ENCODE peak calls at places on chromosomes 5 and 9, in seven cellular contexts. G, K, Y, X, R, V and Q are unnamed samples.

GRCh38 chr5:93604119-93604963 is 21.3 kb downstream of the NR2F1 start:
- DNase-seq in G (no peak), K (no peak), Y (no peak), X (peak), R (peak), V (no peak), Q (no peak)

GRCh38 chr5:146516151-146516475 is at the start of gene GPR151:
- DNase-seq in G (no peak), K (no peak), Y (no peak), X (peak), R (no peak), V (no peak), Q (no peak)

GRCh38 chr9:91426123-91426745 is 2.6 kb upstream of the NFIL3 start:
- DNase-seq in G (no peak), K (peak), Y (no peak), X (peak), R (peak), V (no peak), Q (no peak)

GRCh38 chr5:134477462-134478245 is 47.8 kb upstream of the JADE2 start:
- DNase-seq in G (no peak), K (no peak), Y (no peak), X (peak), R (no peak), V (no peak), Q (no peak)

GRCh38 chr9:121050128-121050988 is at the start of gene C5:
- DNase-seq in G (no peak), K (no peak), Y (no peak), X (no peak), R (no peak), V (no peak), Q (no peak)

GRCh38 chr9:88396836-88397577 is 8.8 kb downstream of the SPIN1 start:
- DNase-seq in G (no peak), K (no peak), Y (no peak), X (peak), R (peak), V (no peak), Q (no peak)

GRCh38 chr9:127116946-127117345 is 5.5 kb downstream of the ANGPTL2 start:
- DNase-seq in G (no peak), K (no peak), Y (no peak), X (peak), R (peak), V (no peak), Q (no peak)

GRCh38 chr9:131575121-131575640 is 29.9 kb downstream of the PRRT1B start:
- DNase-seq in G (no peak), K (no peak), Y (no peak), X (no peak), R (no peak), V (no peak), Q (no peak)

GRCh38 chr9:116000748-116001329 is 152.8 kb upstream of the PAPPA start:
- DNase-seq in G (no peak), K (no peak), Y (no peak), X (no peak), R (no peak), V (no peak), Q (no peak)

GRCh38 chr9:134340475-134341186 is 14.4 kb downstream of the RXRA start:
- DNase-seq in G (no peak), K (no peak), Y (no peak), X (no peak), R (no peak), V (peak), Q (no peak)

GRCh38 chr5:32390819-32391591 is 53.5 kb downstream of the ZFR start:
- DNase-seq in G (no peak), K (no peak), Y (no peak), X (peak), R (peak), V (no peak), Q (no peak)

GRCh38 chr5:104363567-104363966 is 801.0 kb upstream of the NUDT12 start:
- DNase-seq in G (no peak), K (no peak), Y (no peak), X (no peak), R (no peak), V (no peak), Q (no peak)

GRCh38 chr5:16519435-16519834 is 53.8 kb upstream of the ZNF622 start:
- DNase-seq in G (no peak), K (no peak), Y (no peak), X (no peak), R (no peak), V (no peak), Q (no peak)

GRCh38 chr9:72443855-72444254 is 77.6 kb upstream of the TMC1 start:
- DNase-seq in G (no peak), K (peak), Y (no peak), X (peak), R (peak), V (no peak), Q (no peak)

GRCh38 chr9:114898741-114899140 is 31.6 kb downstream of the TNFSF8 start:
- DNase-seq in G (peak), K (peak), Y (peak), X (no peak), R (no peak), V (peak), Q (peak)

GRCh38 chr5:127068771-127069330 is 4.5 kb downstream of the C5orf63 start:
- DNase-seq in G (no peak), K (no peak), Y (no peak), X (peak), R (peak), V (peak), Q (no peak)

GRCh38 chr5:149740341-149740740 is 10.2 kb downstream of the PPARGC1B start:
- DNase-seq in G (no peak), K (no peak), Y (no peak), X (no peak), R (no peak), V (no peak), Q (no peak)

GRCh38 chr9:6450641-6451375 is 37.8 kb downstream of the UHRF2 start:
- DNase-seq in G (no peak), K (no peak), Y (no peak), X (no peak), R (no peak), V (no peak), Q (no peak)

GRCh38 chr5:91668261-91668660 is 285.1 kb upstream of the ARRDC3 start:
- DNase-seq in G (no peak), K (no peak), Y (no peak), X (no peak), R (no peak), V (no peak), Q (no peak)

GRCh38 chr5:159155960-159156359 is 53.4 kb downstream of the RNF145 start:
- DNase-seq in G (no peak), K (no peak), Y (no peak), X (no peak), R (no peak), V (no peak), Q (no peak)